ENCODE peak calls at places on chromosomes 16 and 17, in ten cellular contexts. P, C, Z, I, S, A, H, J, R and Y are unnamed samples.
A peak's percentile ranks its signal among the peaks of the same experiment; 100 is the strongest.

GRCh38 chr16:11014159-11014558 is 69.8 kb downstream of the CLEC16A start:
- DNase-seq in P (no peak), C (no peak), Z (no peak), I (peak; percentile 31), S (no peak), A (no peak), H (no peak), J (no peak), R (no peak), Y (no peak)

GRCh38 chr17:77375917-77376651 is 235.3 kb downstream of the SEC14L1 start:
- DNase-seq in P (peak; percentile 86), C (no peak), Z (peak; percentile 67), I (peak; percentile 85), S (no peak), A (no peak), H (no peak), J (peak; percentile 78), R (no peak), Y (no peak)

GRCh38 chr16:30095166-30096078 is 591 bp downstream of the YPEL3 start:
- DNase-seq in P (peak; percentile 63), C (no peak), Z (no peak), I (no peak), S (no peak), A (no peak), H (no peak), J (no peak), R (no peak), Y (no peak)

GRCh38 chr17:19329839-19330238 is 32.7 kb downstream of the B9D1 start:
- DNase-seq in P (no peak), C (no peak), Z (no peak), I (no peak), S (no peak), A (no peak), H (no peak), J (no peak), R (no peak), Y (no peak)

GRCh38 chr16:55499951-55500350 is 8.9 kb upstream of the LPCAT2 start:
- DNase-seq in P (no peak), C (peak; percentile 98), Z (no peak), I (peak; percentile 97), S (no peak), A (peak; percentile 80), H (peak; percentile 99), J (peak; percentile 57), R (peak; percentile 8), Y (peak; percentile 95)

GRCh38 chr17:57577751-57578607 is 167.1 kb downstream of the CCDC182 start:
- DNase-seq in P (no peak), C (no peak), Z (no peak), I (peak; percentile 87), S (no peak), A (no peak), H (no peak), J (peak; percentile 32), R (peak; percentile 55), Y (peak; percentile 32)

GRCh38 chr17:2282297-2282873 is 21.2 kb downstream of the SMG6 start:
- DNase-seq in P (no peak), C (no peak), Z (peak; percentile 37), I (peak; percentile 87), S (no peak), A (peak; percentile 70), H (peak; percentile 87), J (no peak), R (peak; percentile 39), Y (peak; percentile 74)

GRCh38 chr16:11629071-11630030 is 38.9 kb upstream of the SNN start:
- DNase-seq in P (no peak), C (no peak), Z (no peak), I (no peak), S (no peak), A (no peak), H (no peak), J (no peak), R (no peak), Y (no peak)

GRCh38 chr17:29977836-29978235 is 36.4 kb downstream of the EFCAB5 start:
- DNase-seq in P (no peak), C (peak; percentile 10), Z (no peak), I (peak; percentile 69), S (no peak), A (no peak), H (peak; percentile 48), J (no peak), R (no peak), Y (peak; percentile 4)

GRCh38 chr17:11996722-11997146 is 541 bp downstream of the ZNF18 start:
- DNase-seq in P (no peak), C (no peak), Z (no peak), I (peak; percentile 36), S (no peak), A (peak; percentile 5), H (no peak), J (no peak), R (peak; percentile 38), Y (no peak)

GRCh38 chr16:31568577-31569359 is 41.1 kb downstream of the AHSP start:
- DNase-seq in P (no peak), C (no peak), Z (peak; percentile 48), I (peak; percentile 6), S (no peak), A (no peak), H (no peak), J (no peak), R (no peak), Y (no peak)

GRCh38 chr16:54194008-54194731 is 92.4 kb downstream of the IRX3 start:
- DNase-seq in P (no peak), C (no peak), Z (peak; percentile 49), I (peak; percentile 73), S (no peak), A (peak; percentile 11), H (no peak), J (peak; percentile 61), R (peak; percentile 50), Y (no peak)

GRCh38 chr17:42928714-42929496 is 28.3 kb downstream of the G6PC1 start:
- DNase-seq in P (no peak), C (peak; percentile 9), Z (peak; percentile 75), I (peak; percentile 92), S (no peak), A (peak; percentile 48), H (peak; percentile 49), J (peak; percentile 29), R (peak; percentile 54), Y (peak; percentile 72)

GRCh38 chr17:21213491-21214014 is 408 bp downstream of the TMEM11 start:
- DNase-seq in P (no peak), C (no peak), Z (no peak), I (peak; percentile 40), S (no peak), A (no peak), H (no peak), J (peak; percentile 12), R (no peak), Y (no peak)

GRCh38 chr16:80171746-80172145 is 369.0 kb upstream of the DYNLRB2 start:
- DNase-seq in P (no peak), C (no peak), Z (no peak), I (no peak), S (no peak), A (no peak), H (no peak), J (no peak), R (no peak), Y (peak; percentile 42)

GRCh38 chr16:75333770-75334169 is 82.3 kb upstream of the BCAR1 start:
- DNase-seq in P (no peak), C (no peak), Z (no peak), I (no peak), S (no peak), A (no peak), H (no peak), J (no peak), R (no peak), Y (no peak)

GRCh38 chr16:2700786-2701185 is 18.5 kb downstream of the KCTD5 start:
- DNase-seq in P (no peak), C (no peak), Z (no peak), I (no peak), S (no peak), A (no peak), H (no peak), J (no peak), R (no peak), Y (no peak)

GRCh38 chr17:79160980-79161621 is 86.5 kb downstream of the ENGASE start:
- DNase-seq in P (peak; percentile 49), C (no peak), Z (peak; percentile 58), I (peak; percentile 14), S (no peak), A (no peak), H (no peak), J (no peak), R (no peak), Y (no peak)

DNA sequence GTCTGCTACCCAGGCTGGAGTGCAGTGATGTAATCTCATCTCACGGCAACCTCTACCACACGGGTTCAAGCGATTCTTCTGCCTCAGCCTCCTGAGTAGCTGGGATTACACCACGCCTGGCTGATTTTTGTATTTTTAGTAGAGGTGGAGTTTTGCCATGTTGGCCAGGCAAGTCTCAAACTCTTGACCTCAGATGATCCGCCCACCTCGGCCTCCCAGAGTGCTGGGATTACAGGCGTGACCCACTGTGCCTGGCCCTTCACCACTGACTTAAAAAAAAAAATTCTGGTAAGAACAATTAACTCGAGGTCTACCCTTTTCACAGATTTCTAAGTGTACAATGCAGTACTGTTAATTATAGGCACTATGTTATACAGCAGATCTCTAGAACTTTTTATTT is 279.4 kb downstream of the PARN start:
- DNase-seq in P (no peak), C (no peak), Z (no peak), I (no peak), S (no peak), A (no peak), H (no peak), J (no peak), R (no peak), Y (no peak)
- TF ChIP-seq CTCF in P (no peak), C (no peak), Z (no peak), I (no peak), S (no peak), A (no peak), H (no peak), J (no peak), R (no peak), Y (no peak)

GRCh38 chr17:47323382-47324223 is at the start of gene EFCAB13:
- DNase-seq in P (peak; percentile 85), C (no peak), Z (peak; percentile 98), I (peak; percentile 85), S (peak; percentile 91), A (no peak), H (no peak), J (peak; percentile 96), R (peak; percentile 84), Y (peak; percentile 52)
- TF ChIP-seq CTCF in P (peak; percentile 12), C (peak; percentile 21), Z (peak; percentile 51), I (peak; percentile 2), S (peak; percentile 50), A (no peak), H (peak; percentile 7), J (peak; percentile 5), R (peak; percentile 62), Y (no peak)

DNA sequence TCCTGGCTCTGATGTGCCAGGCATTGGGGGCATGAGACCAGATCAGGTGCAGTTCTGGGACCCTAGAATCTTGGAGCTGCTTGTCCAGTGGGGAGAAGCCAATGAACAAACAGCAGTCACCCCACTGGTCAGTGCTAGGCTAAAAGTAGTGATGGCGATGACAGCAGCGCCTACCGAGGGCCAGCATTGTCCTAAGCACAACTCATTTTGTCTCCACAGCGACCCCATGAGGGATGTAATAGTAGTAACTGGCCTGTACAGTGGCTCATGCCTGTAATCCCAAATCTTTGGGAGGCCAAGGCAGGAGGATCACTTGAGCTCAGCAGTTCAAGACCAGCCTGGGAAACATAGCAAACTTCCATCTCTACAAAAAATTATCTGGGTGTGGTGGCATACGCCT is 6.2 kb downstream of the SMCR8 start:
- DNase-seq in P (no peak), C (no peak), Z (peak; percentile 68), I (no peak), S (no peak), A (no peak), H (no peak), J (no peak), R (no peak), Y (no peak)
- TF ChIP-seq CTCF in P (no peak), C (peak; percentile 16), Z (peak; percentile 49), I (peak; percentile 28), S (no peak), A (peak; percentile 25), H (peak; percentile 26), J (peak; percentile 11), R (no peak), Y (no peak)

GRCh38 chr17:27664606-27664965 is 33.6 kb downstream of the LGALS9 start:
- DNase-seq in P (no peak), C (no peak), Z (no peak), I (no peak), S (no peak), A (no peak), H (no peak), J (no peak), R (no peak), Y (no peak)
- TF ChIP-seq CTCF in P (no peak), C (no peak), Z (no peak), I (no peak), S (no peak), A (no peak), H (no peak), J (no peak), R (no peak), Y (no peak)